ENCODE peak calls at places on chromosomes 13 and 19, in seven cellular contexts. H is adrenal gland, Y is GM12864, S is kidney epithelial cell, L is NB4, T is tibial nerve, Z is fibroblast of pulmonary artery. D is an unnamed sample.
A peak's percentile ranks its signal among the peaks of the same experiment; 100 is the strongest.

GRCh38 chr19:38734426-38735256 is 9.6 kb downstream of the CAPN12 start:
- DNase-seq in H (no peak), Y (peak; percentile 45), S (no peak), L (peak; percentile 63), T (no peak), Z (no peak), D (no peak)

GRCh38 chr19:56765107-56765506 is 75.4 kb downstream of the PEG3 start:
- DNase-seq in H (peak; percentile 79), Y (no peak), S (no peak), L (no peak), T (no peak), Z (no peak), D (no peak)

GRCh38 chr13:103883152-103883551 is 816.9 kb upstream of the SLC10A2 start:
- DNase-seq in H (peak; percentile 85), Y (no peak), S (peak; percentile 86), L (peak; percentile 40), T (peak; percentile 75), Z (peak; percentile 95), D (peak; percentile 89)

GRCh38 chr13:19959141-19959830 is 759 bp downstream of the ZMYM2 start:
- DNase-seq in H (peak; percentile 60), Y (no peak), S (no peak), L (peak; percentile 80), T (peak; percentile 34), Z (peak; percentile 51), D (no peak)

GRCh38 chr13:106695139-106695538 is 127.2 kb upstream of the ARGLU1 start:
- DNase-seq in H (no peak), Y (no peak), S (no peak), L (no peak), T (no peak), Z (no peak), D (no peak)

GRCh38 chr19:38287604-38288003 is 16.4 kb upstream of the C19orf33 start:
- DNase-seq in H (peak; percentile 32), Y (no peak), S (no peak), L (peak; percentile 63), T (no peak), Z (no peak), D (no peak)

GRCh38 chr19:44658069-44658727 is 13.1 kb upstream of the CEACAM19 start:
- DNase-seq in H (no peak), Y (no peak), S (no peak), L (no peak), T (no peak), Z (no peak), D (no peak)

GRCh38 chr19:55809381-55810058 is 22.3 kb downstream of the NLRP11 start:
- DNase-seq in H (peak; percentile 73), Y (peak; percentile 86), S (no peak), L (peak; percentile 85), T (peak; percentile 7), Z (peak; percentile 53), D (no peak)

GRCh38 chr19:8585894-8586750 is 8.9 kb upstream of the MYO1F start:
- DNase-seq in H (peak; percentile 41), Y (no peak), S (no peak), L (peak; percentile 91), T (no peak), Z (peak; percentile 47), D (no peak)

GRCh38 chr19:18862976-18863842 is 31.4 kb downstream of the UPF1 start:
- DNase-seq in H (no peak), Y (no peak), S (no peak), L (no peak), T (no peak), Z (no peak), D (no peak)

GRCh38 chr19:49094505-49095482 is 9.5 kb downstream of the SNRNP70 start:
- DNase-seq in H (peak; percentile 52), Y (no peak), S (no peak), L (no peak), T (no peak), Z (no peak), D (no peak)

GRCh38 chr19:44401108-44401786 is at the start of gene ZNF285:
- DNase-seq in H (peak; percentile 97), Y (no peak), S (peak; percentile 86), L (no peak), T (peak; percentile 80), Z (peak; percentile 99), D (peak; percentile 94)

GRCh38 chr13:94464771-94465170 is 14.7 kb downstream of the DCT start:
- DNase-seq in H (no peak), Y (no peak), S (no peak), L (no peak), T (no peak), Z (no peak), D (no peak)

GRCh38 chr13:100954430-100955361 is 280.1 kb upstream of the TMTC4 start:
- DNase-seq in H (no peak), Y (no peak), S (no peak), L (no peak), T (no peak), Z (peak; percentile 1), D (no peak)

GRCh38 chr19:28878862-28879566 is 333.9 kb downstream of the UQCRFS1 start:
- DNase-seq in H (peak; percentile 79), Y (peak; percentile 15), S (no peak), L (peak; percentile 66), T (peak; percentile 59), Z (peak; percentile 84), D (peak; percentile 34)

GRCh38 chr19:12994701-12995595 is at the start of gene NFIX:
- DNase-seq in H (peak; percentile 74), Y (no peak), S (no peak), L (peak; percentile 69), T (peak; percentile 56), Z (peak; percentile 56), D (no peak)

GRCh38 chr19:12996542-12997094 is 1.3 kb downstream of the NFIX start:
- DNase-seq in H (peak; percentile 70), Y (no peak), S (no peak), L (no peak), T (peak; percentile 6), Z (peak; percentile 49), D (no peak)

GRCh38 chr19:12997967-12998940 is 3.0 kb downstream of the NFIX start:
- DNase-seq in H (no peak), Y (no peak), S (no peak), L (no peak), T (peak; percentile 7), Z (no peak), D (no peak)

GRCh38 chr19:12995596-12996541 is 594 bp downstream of the NFIX start:
- DNase-seq in H (peak; percentile 41), Y (no peak), S (no peak), L (peak; percentile 31), T (peak; percentile 24), Z (peak; percentile 43), D (no peak)

DNA sequence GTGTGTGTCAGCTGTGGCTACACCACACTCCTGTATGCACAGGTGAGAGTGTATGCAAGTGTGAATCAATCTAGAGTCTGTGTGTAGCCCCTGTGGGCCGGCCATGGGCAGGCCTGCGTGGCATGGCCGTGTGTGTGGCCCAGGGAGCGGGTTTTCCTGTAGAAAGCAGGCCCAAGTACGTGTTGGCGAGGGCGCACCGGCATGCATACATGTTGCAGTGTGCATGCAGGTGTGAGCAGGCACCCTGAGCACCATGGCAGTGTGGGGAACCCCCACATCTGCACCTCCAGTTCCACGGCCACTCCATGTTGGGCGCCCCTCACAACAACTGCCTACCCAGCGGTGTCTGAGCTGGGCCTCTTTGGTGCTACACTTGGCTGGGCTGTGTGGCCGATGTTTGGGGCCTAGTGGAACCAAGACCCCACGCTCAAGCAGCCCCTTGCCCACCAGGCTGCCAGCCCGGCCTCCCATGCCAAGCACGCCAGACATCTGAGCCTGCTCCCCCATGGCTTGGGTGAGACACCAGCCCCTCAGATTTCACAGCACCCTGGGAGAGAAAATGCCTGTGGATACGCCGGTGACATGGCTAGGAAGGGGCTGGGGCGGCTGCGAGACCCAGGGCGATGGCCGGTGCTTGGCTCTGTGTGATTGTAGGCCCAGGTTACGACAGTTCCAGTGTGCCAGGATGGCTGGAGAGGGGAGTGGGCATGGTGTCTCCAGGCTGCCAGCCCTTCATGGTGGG is 2.1 kb downstream of the NFIX start:
- DNase-seq in H (no peak), Y (no peak), S (no peak), L (no peak), T (peak; percentile 7), Z (no peak), D (no peak)
- H3K4me3 ChIP-seq in H (peak overlapping the region; percentile 65), Y (no peak overlapping the region), S (no peak overlapping the region), L (no peak overlapping the region), T (peak overlapping the region; percentile 80), Z (peak overlapping the region; percentile 75), D (peak overlapping the region; percentile 89)

GRCh38 chr19:16121967-16122366 is 10.3 kb downstream of the RAB8A start:
- DNase-seq in H (no peak), Y (no peak), S (no peak), L (no peak), T (no peak), Z (no peak), D (no peak)
- TF ChIP-seq CTCF in H (no peak), Y (no peak), S (no peak), L (no peak), T (no peak), Z (no peak), D (no peak)

DNA sequence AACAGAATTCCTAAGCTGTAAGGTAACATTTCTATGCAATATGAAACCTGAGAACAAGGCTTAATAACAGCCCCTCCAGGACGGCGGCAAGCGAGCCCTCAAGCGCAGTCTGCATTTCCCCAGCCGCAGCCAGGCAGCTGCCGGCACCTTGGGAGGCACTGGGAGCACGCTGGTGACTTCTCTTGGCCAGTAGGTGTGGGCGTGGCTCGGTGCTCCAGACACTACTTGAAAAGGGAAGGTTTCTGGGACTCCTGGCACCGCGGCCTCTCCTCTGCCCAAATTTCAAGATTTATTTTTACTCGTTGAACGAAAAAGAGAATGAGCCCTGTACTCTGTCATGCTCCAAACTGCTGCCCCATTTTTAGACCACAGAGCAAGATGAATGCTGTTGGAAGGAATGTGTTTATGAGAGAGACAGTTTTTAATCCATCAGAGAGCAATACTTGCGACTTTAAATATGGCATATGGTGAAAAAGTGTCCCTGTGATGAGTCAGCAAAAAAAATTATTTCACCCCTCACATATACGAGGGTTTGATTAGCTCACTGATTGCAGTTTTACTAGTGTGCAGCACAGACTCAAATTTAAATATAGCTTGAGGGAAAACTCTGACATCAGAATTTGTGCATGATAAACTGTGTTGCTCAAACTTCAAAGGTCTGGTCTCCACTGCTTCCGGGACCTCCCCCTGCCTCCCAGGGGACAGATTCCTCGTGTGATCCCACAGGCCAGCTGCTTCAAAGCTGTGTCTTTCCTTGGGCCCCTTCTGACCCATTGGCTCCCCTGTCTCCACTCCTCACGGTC is 81.3 kb downstream of the COL4A2 start:
- DNase-seq in H (no peak), Y (no peak), S (no peak), L (peak; percentile 16), T (no peak), Z (peak; percentile 84), D (no peak)
- H3K4me3 ChIP-seq in H (no peak overlapping the region), Y (no peak overlapping the region), S (no peak overlapping the region), L (no peak overlapping the region), T (no peak overlapping the region), Z (no peak overlapping the region), D (peak overlapping the region; percentile 29)

DNA sequence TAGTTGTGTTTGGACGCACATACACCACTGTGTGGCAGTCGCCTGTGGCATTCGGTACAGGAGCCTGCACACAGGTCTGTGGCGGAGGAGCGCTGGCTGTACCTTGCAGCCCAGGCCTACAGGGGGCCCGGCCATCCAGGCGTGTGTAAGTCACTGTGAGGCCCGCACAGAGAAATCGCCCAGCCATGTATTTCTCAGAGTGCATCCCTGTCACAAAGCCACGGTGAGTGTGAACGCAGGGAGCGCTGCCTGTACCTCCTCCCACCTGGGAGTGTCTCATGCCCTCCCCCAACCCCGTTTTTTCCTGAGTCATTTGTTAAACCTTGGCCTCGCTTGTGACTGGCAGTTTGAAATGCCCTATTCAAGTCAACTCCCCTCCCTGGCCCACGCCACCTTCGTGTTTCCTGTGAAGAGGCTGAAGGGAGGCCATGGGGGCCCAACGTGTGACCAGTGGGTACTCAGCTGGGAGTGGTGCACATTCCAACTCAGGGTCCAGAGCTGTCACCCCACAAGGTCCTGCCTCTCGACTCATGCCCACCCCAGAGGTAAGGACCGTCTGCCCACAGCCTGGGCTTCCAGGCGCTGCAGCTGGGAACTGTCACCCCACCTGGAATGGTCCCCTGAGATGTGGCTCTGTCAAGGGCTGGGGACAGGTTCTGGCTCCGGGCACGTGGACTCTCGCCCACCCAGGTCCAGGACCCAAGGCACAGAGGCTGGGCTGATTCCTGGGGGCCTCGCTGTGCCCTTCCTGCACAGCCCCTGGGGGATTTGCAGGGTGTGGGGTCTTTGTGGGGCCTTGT is 11.6 kb upstream of the RASA3 start:
- DNase-seq in H (no peak), Y (no peak), S (peak; percentile 25), L (peak; percentile 38), T (no peak), Z (no peak), D (no peak)
- TF ChIP-seq CTCF in H (no peak), Y (peak; percentile 70), S (peak; percentile 54), L (peak; percentile 18), T (no peak), Z (no peak), D (peak; percentile 35)

D was measured in AG04450.